ENCODE peak calls at places on chromosomes 5 and 9, in eight cellular contexts. B, X, D, M, I, U, V and A are unnamed samples.

GRCh38 chr5:108681079-108681921 is 66.4 kb upstream of the FER start:
- DNase-seq in B (peak), X (peak), D (peak), M (peak), I (no peak), U (peak), V (no peak), A (no peak)

GRCh38 chr5:35095366-35095765 is 47.6 kb upstream of the AGXT2 start:
- DNase-seq in B (no peak), X (no peak), D (no peak), M (no peak), I (no peak), U (no peak), V (no peak), A (no peak)

GRCh38 chr9:108397286-108397685 is 458.5 kb downstream of the ACTL7B start:
- DNase-seq in B (no peak), X (no peak), D (no peak), M (no peak), I (no peak), U (no peak), V (no peak), A (no peak)

GRCh38 chr5:66932446-66932845 is 264.2 kb downstream of the CD180 start:
- DNase-seq in B (no peak), X (no peak), D (no peak), M (no peak), I (no peak), U (no peak), V (no peak), A (no peak)

GRCh38 chr5:11383506-11384095 is 520.6 kb downstream of the CTNND2 start:
- DNase-seq in B (no peak), X (no peak), D (no peak), M (no peak), I (no peak), U (no peak), V (no peak), A (no peak)

GRCh38 chr9:128702949-128703615 is 779 bp downstream of the PKN3 start:
- DNase-seq in B (peak), X (peak), D (peak), M (no peak), I (peak), U (no peak), V (no peak), A (peak)

GRCh38 chr9:37788328-37788727 is 3.5 kb upstream of the EXOSC3 start:
- DNase-seq in B (no peak), X (no peak), D (no peak), M (no peak), I (no peak), U (no peak), V (no peak), A (no peak)

GRCh38 chr5:128290152-128290858 is 206.7 kb downstream of the SLC12A2 start:
- DNase-seq in B (no peak), X (no peak), D (no peak), M (no peak), I (no peak), U (no peak), V (no peak), A (no peak)

GRCh38 chr9:106859957-106860715 is 2.8 kb upstream of the ZNF462 start:
- DNase-seq in B (no peak), X (no peak), D (peak), M (peak), I (no peak), U (peak), V (no peak), A (no peak)

GRCh38 chr9:136623016-136623848 is 39.5 kb upstream of the EGFL7 start:
- DNase-seq in B (no peak), X (no peak), D (no peak), M (no peak), I (no peak), U (no peak), V (no peak), A (no peak)

GRCh38 chr5:72281764-72282499 is 38.1 kb downstream of the MRPS27 start:
- DNase-seq in B (no peak), X (no peak), D (no peak), M (no peak), I (no peak), U (no peak), V (no peak), A (no peak)

GRCh38 chr5:176901260-176902101 is 2.3 kb upstream of the HK3 start:
- DNase-seq in B (peak), X (no peak), D (no peak), M (no peak), I (no peak), U (no peak), V (no peak), A (peak)

GRCh38 chr9:121498487-121499176 is 1.0 kb downstream of the GGTA1 start:
- DNase-seq in B (peak), X (no peak), D (peak), M (peak), I (peak), U (peak), V (no peak), A (peak)

GRCh38 chr5:111731638-111732037 is 25.4 kb downstream of the NREP start:
- DNase-seq in B (no peak), X (no peak), D (no peak), M (no peak), I (no peak), U (no peak), V (no peak), A (no peak)

GRCh38 chr9:126617003-126617739 is 3.4 kb downstream of the LMX1B start:
- DNase-seq in B (no peak), X (no peak), D (no peak), M (no peak), I (peak), U (no peak), V (no peak), A (no peak)

GRCh38 chr5:168740821-168741213 is 161.6 kb upstream of the PANK3 start:
- DNase-seq in B (no peak), X (no peak), D (no peak), M (no peak), I (no peak), U (no peak), V (no peak), A (no peak)

GRCh38 chr5:1139806-1140187 is 27.9 kb upstream of the SLC12A7 start:
- DNase-seq in B (no peak), X (no peak), D (no peak), M (no peak), I (no peak), U (no peak), V (no peak), A (no peak)

GRCh38 chr5:151608522-151608921 is 17.4 kb upstream of the FAT2 start:
- DNase-seq in B (no peak), X (no peak), D (no peak), M (no peak), I (no peak), U (no peak), V (no peak), A (no peak)

GRCh38 chr5:168215646-168216045 is 75.8 kb upstream of the WWC1 start:
- DNase-seq in B (no peak), X (no peak), D (no peak), M (no peak), I (no peak), U (no peak), V (no peak), A (no peak)

GRCh38 chr9:120757268-120757900 is 35.8 kb downstream of the FBXW2 start:
- DNase-seq in B (no peak), X (no peak), D (no peak), M (no peak), I (no peak), U (no peak), V (no peak), A (no peak)

GRCh38 chr9:119268985-119269384 is 100.2 kb downstream of the BRINP1 start:
- DNase-seq in B (no peak), X (no peak), D (no peak), M (no peak), I (no peak), U (no peak), V (no peak), A (no peak)

GRCh38 chr5:90037646-90038045 is 371.9 kb downstream of the CETN3 start:
- DNase-seq in B (no peak), X (no peak), D (no peak), M (no peak), I (no peak), U (no peak), V (no peak), A (no peak)

GRCh38 chr9:31084331-31084730 is 1300.1 kb upstream of the ACO1 start:
- DNase-seq in B (no peak), X (no peak), D (no peak), M (no peak), I (no peak), U (no peak), V (no peak), A (no peak)

GRCh38 chr5:138585228-138585627 is 10.0 kb upstream of the HSPA9 start:
- DNase-seq in B (no peak), X (no peak), D (no peak), M (no peak), I (no peak), U (no peak), V (no peak), A (no peak)

GRCh38 chr9:18890372-18890771 is 142.6 kb downstream of the SAXO1 start:
- DNase-seq in B (no peak), X (no peak), D (no peak), M (peak), I (no peak), U (no peak), V (no peak), A (no peak)